ENCODE peak calls at places on chromosomes 7 and 10, in seven cellular contexts. T, V, L, Y, P, F and J are unnamed samples.

GRCh38 chr7:28028471-28028870 is 152.1 kb downstream of the JAZF1 start:
- DNase-seq in F (no peak), P (no peak), L (no peak), Y (no peak), T (peak; percentile 60), V (no peak), J (no peak)

GRCh38 chr10:89525556-89525955 is 9.8 kb downstream of the SLC16A12 start:
- DNase-seq in P (no peak), T (no peak), L (no peak), Y (no peak), V (no peak), F (no peak), J (no peak)

GRCh38 chr10:44994752-44995530 is 5.8 kb upstream of the ZNF22 start:
- DNase-seq in T (no peak), P (no peak), V (no peak), F (no peak), L (no peak), Y (no peak), J (no peak)

GRCh38 chr7:97145068-97145467 is 27.6 kb downstream of the SDHAF3 start:
- DNase-seq in L (peak; percentile 68), V (peak; percentile 7), F (no peak), Y (no peak), T (peak; percentile 48), P (peak; percentile 59), J (peak; percentile 2)

GRCh38 chr10:97788552-97789442 is 17.0 kb upstream of the SFRP5 start:
- DNase-seq in P (no peak), L (peak; percentile 28), Y (no peak), V (no peak), T (no peak), F (no peak), J (no peak)

GRCh38 chr10:131662851-131663250 is 238.0 kb upstream of the PPP2R2D start:
- DNase-seq in F (no peak), L (no peak), T (no peak), V (no peak), P (no peak), Y (no peak), J (no peak)

GRCh38 chr7:106812027-106812643 is 52.9 kb upstream of the PIK3CG start:
- DNase-seq in V (no peak), F (no peak), T (peak; percentile 5), L (peak; percentile 43), P (no peak), Y (no peak), J (no peak)

GRCh38 chr10:126179637-126180036 is 208.6 kb downstream of the ADAM12 start:
- DNase-seq in V (no peak), P (no peak), F (no peak), T (no peak), L (no peak), Y (no peak), J (no peak)

GRCh38 chr10:88791924-88792323 is 10.6 kb upstream of the LIPM start:
- DNase-seq in V (no peak), L (no peak), P (no peak), T (peak; percentile 13), Y (peak; percentile 35), F (no peak), J (no peak)

GRCh38 chr7:7868245-7868899 is 100.2 kb upstream of the GLCCI1 start:
- DNase-seq in P (no peak), F (no peak), V (no peak), Y (no peak), L (no peak), T (no peak), J (no peak)

GRCh38 chr7:130365511-130366441 is 14.5 kb upstream of the CPA1 start:
- DNase-seq in Y (no peak), P (peak; percentile 96), T (peak; percentile 97), V (peak; percentile 61), L (peak; percentile 71), F (peak; percentile 43), J (no peak)

GRCh38 chr10:103276251-103276936 is 544 bp upstream of the INA start:
- DNase-seq in Y (no peak), P (no peak), F (no peak), T (no peak), L (no peak), V (no peak), J (no peak)

GRCh38 chr10:84607044-84607443 is 278.7 kb downstream of the CCSER2 start:
- DNase-seq in P (no peak), L (no peak), V (no peak), F (no peak), T (no peak), Y (no peak), J (no peak)

GRCh38 chr7:6559896-6560295 is 8.6 kb upstream of the GRID2IP start:
- DNase-seq in L (no peak), V (no peak), F (no peak), P (no peak), Y (no peak), T (no peak), J (no peak)

GRCh38 chr10:15146366-15146765 is 22.1 kb downstream of the NMT2 start:
- DNase-seq in F (no peak), Y (no peak), T (no peak), L (no peak), V (no peak), P (no peak), J (no peak)

GRCh38 chr10:129523031-129523722 is 56.1 kb downstream of the MGMT start:
- DNase-seq in F (no peak), P (no peak), L (no peak), Y (no peak), V (no peak), T (no peak), J (no peak)

GRCh38 chr10:69383485-69384089 is 33.1 kb downstream of the TACR2 start:
- DNase-seq in T (peak; percentile 74), L (peak; percentile 67), P (peak; percentile 43), F (no peak), V (peak; percentile 62), Y (no peak), J (no peak)

GRCh38 chr10:52308251-52309031 is 5.6 kb upstream of the DKK1 start:
- DNase-seq in L (peak; percentile 87), P (peak; percentile 82), T (peak; percentile 79), V (peak; percentile 54), F (peak; percentile 42), Y (peak; percentile 63), J (no peak)

GRCh38 chr7:106775552-106775936 is 89.5 kb upstream of the PIK3CG start:
- DNase-seq in P (peak; percentile 85), F (no peak), V (peak; percentile 57), Y (no peak), L (peak; percentile 77), T (peak; percentile 64), J (peak; percentile 37)

GRCh38 chr10:128995676-128996075 is 471.4 kb upstream of the MGMT start:
- DNase-seq in P (no peak), Y (no peak), L (no peak), F (no peak), V (no peak), T (no peak), J (no peak)

GRCh38 chr10:11162828-11163599 is 145.3 kb downstream of the CELF2 start:
- DNase-seq in T (no peak), P (no peak), L (no peak), V (no peak), Y (no peak), F (peak; percentile 79), J (no peak)

GRCh38 chr7:50590535-50590934 is 25.3 kb upstream of the DDC start:
- DNase-seq in T (no peak), P (no peak), L (no peak), Y (no peak), F (no peak), V (no peak), J (no peak)

GRCh38 chr7:69599211-69599878 is 1.1 kb downstream of the AUTS2 start:
- DNase-seq in P (no peak), F (peak; percentile 2), L (no peak), T (peak; percentile 9), V (no peak), Y (peak; percentile 46), J (no peak)

GRCh38 chr7:2635810-2636701 is 4.3 kb downstream of the TTYH3 start:
- DNase-seq in V (no peak), L (no peak), F (no peak), T (no peak), Y (no peak), P (no peak), J (no peak)

GRCh38 chr7:39919646-39920045 is 30.4 kb upstream of the CDK13 start:
- DNase-seq in Y (no peak), V (no peak), F (no peak), P (no peak), T (no peak), L (no peak), J (no peak)